ENCODE peak calls at places on chromosome 17, in six cellular contexts. M is uterus, P is stomach, I is neural progenitor cell, D is OCI-LY7, L is cardiac muscle cell. S is an unnamed sample.

GRCh38 chr17:42407289-42407836 is 15.7 kb downstream of the CAVIN1 start:
- DNase-seq in M (peak; percentile 72), P (peak; percentile 93), I (peak; percentile 79), D (peak; percentile 73), L (peak; percentile 80), S (peak; percentile 90)

GRCh38 chr17:32191306-32191705 is 49.0 kb downstream of the RHOT1 start:
- DNase-seq in M (no peak), P (no peak), I (no peak), D (no peak), L (peak; percentile 12), S (no peak)

GRCh38 chr17:39960406-39961053 is 2.3 kb upstream of the GSDMA start:
- DNase-seq in M (no peak), P (no peak), I (no peak), D (no peak), L (no peak), S (no peak)

GRCh38 chr17:57943645-57944044 is 11.6 kb downstream of the CUEDC1 start:
- DNase-seq in M (no peak), P (no peak), I (no peak), D (no peak), L (no peak), S (no peak)

GRCh38 chr17:29376667-29377268 is 13.4 kb upstream of the TAOK1 start:
- DNase-seq in M (no peak), P (no peak), I (peak; percentile 81), D (no peak), L (peak; percentile 91), S (no peak)

GRCh38 chr17:58232707-58233156 is 5.7 kb upstream of the LPO start:
- DNase-seq in M (no peak), P (no peak), I (no peak), D (no peak), L (peak; percentile 88), S (peak; percentile 70)

GRCh38 chr17:46135879-46136562 is 57.2 kb downstream of the KANSL1 start:
- DNase-seq in M (no peak), P (no peak), I (no peak), D (no peak), L (no peak), S (no peak)

GRCh38 chr17:77036841-77037381 is 103.9 kb upstream of the SEC14L1 start:
- DNase-seq in M (no peak), P (peak; percentile 31), I (no peak), D (peak; percentile 86), L (peak; percentile 26), S (no peak)

GRCh38 chr17:43169561-43170139 is 1.4 kb upstream of the NBR1 start:
- DNase-seq in M (peak; percentile 34), P (peak; percentile 66), I (peak; percentile 56), D (peak; percentile 25), L (peak; percentile 49), S (no peak)

GRCh38 chr17:80811181-80812105 is 180.2 kb upstream of the CHMP6 start:
- DNase-seq in M (no peak), P (no peak), I (no peak), D (no peak), L (no peak), S (peak; percentile 36)

GRCh38 chr17:17408236-17408794 is 68.5 kb upstream of the MED9 start:
- DNase-seq in M (no peak), P (no peak), I (no peak), D (no peak), L (peak; percentile 75), S (no peak)

GRCh38 chr17:44132275-44132821 is 8.9 kb upstream of the HDAC5 start:
- DNase-seq in M (no peak), P (no peak), I (no peak), D (no peak), L (no peak), S (no peak)

GRCh38 chr17:76054112-76054476 is 18.2 kb downstream of the SRP68 start:
- DNase-seq in M (no peak), P (no peak), I (no peak), D (no peak), L (no peak), S (no peak)

GRCh38 chr17:49086649-49087048 is 45.9 kb upstream of the B4GALNT2 start:
- DNase-seq in M (no peak), P (no peak), I (no peak), D (no peak), L (no peak), S (no peak)

GRCh38 chr17:44941712-44942331 is 5.8 kb downstream of the KIF18B start:
- DNase-seq in M (no peak), P (no peak), I (no peak), D (no peak), L (no peak), S (peak; percentile 38)

GRCh38 chr17:21105081-21105480 is 21.7 kb upstream of the DHRS7B start:
- DNase-seq in M (no peak), P (no peak), I (no peak), D (no peak), L (no peak), S (no peak)

DNA sequence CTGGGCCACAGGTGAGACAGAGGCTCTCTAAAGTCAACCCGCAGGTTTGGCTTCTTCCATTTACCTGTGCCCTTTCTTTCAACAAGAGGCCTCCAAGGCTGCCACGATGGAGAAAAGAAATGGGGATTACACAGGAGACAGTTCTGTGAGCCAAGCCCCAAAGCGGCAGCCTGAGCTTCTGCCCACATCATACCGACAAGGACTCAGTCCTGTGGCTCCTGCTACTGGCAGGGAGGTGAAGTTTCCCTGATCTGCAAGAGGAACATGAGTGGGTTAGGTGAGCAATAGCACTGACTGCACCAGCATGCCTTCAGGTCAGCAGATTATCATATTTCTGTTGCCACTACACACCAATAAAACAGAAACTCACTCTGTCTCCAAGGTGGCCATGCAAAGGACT is 800.0 kb downstream of the KCNJ18 start:
- DNase-seq in M (no peak), P (no peak), I (no peak), D (no peak), L (no peak), S (no peak)
- H3K9me3 ChIP-seq in M (no peaks in the 10 kb centered on the region), P (peaks cover 2% of the 10 kb centered on the region), I (peaks cover 15% of the 10 kb centered on the region), D (no peaks in the 10 kb centered on the region), L (peaks cover 4% of the 10 kb centered on the region), S (no peaks in the 10 kb centered on the region)

GRCh38 chr17:9225305-9226101 is 204.2 kb downstream of the NTN1 start:
- DNase-seq in M (no peak), P (no peak), I (peak; percentile 88), D (no peak), L (peak; percentile 13), S (no peak)
- H3K27ac ChIP-seq in M (no peak overlapping the region), P (no peak overlapping the region), I (no peak overlapping the region), D (no peak overlapping the region), L (no peak overlapping the region), S (no peak overlapping the region)

GRCh38 chr17:74201250-74201649 is 2.2 kb upstream of the RPL38 start:
- DNase-seq in M (no peak), P (no peak), I (no peak), D (no peak), L (peak; percentile 70), S (no peak)

GRCh38 chr17:74198694-74199093 is 4.8 kb upstream of the RPL38 start:
- DNase-seq in M (no peak), P (no peak), I (no peak), D (no peak), L (no peak), S (no peak)

GRCh38 chr17:74200112-74200511 is 3.4 kb upstream of the RPL38 start:
- DNase-seq in M (no peak), P (no peak), I (no peak), D (no peak), L (no peak), S (no peak)

GRCh38 chr17:74197801-74198200 is 5.7 kb upstream of the RPL38 start:
- DNase-seq in M (no peak), P (no peak), I (no peak), D (no peak), L (no peak), S (no peak)

DNA sequence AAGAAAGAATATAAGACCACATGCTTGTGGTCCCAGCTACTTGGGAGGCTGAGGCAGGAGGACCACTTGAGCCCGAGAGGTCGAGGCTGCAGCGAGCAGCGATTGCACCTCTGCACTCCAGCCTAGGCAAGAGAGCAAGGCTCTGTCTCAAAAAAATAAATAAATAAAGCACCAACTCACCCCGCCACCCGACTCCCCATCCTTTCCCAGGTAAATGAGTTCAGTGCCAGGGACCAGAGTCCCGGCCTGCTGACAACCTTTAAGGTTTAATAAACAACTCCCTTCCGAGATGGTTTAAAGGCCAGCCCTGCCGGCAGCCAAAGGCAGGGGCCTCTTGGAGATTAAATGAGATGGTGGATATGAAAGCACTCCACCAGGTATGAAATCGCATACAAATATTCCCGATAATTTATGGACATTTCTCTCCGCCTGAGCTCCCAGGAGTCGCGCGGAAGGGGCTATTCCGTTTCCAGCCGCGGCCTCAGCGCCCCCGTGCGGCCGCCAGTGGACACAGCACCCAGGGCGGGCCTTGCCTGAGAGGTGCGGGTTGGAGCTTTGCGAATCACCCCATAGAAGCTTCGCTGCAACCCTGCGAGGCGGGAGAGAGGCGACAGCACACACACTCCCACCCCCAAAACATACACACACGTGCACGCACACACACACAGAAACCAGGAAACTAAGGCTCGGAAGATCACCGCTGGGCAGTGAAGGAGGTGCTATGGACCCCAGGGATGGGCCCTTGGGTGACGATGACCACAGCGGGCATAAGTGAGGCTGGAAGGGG is 4.0 kb upstream of the RPL38 start:
- DNase-seq in M (peak; percentile 47), P (peak; percentile 77), I (peak; percentile 78), D (peak; percentile 64), L (peak; percentile 68), S (peak; percentile 83)
- H3K9me3 ChIP-seq in M (no peaks in the 10 kb centered on the region), P (no peaks in the 10 kb centered on the region), I (no peaks in the 10 kb centered on the region), D (no peaks in the 10 kb centered on the region), L (no peaks in the 10 kb centered on the region), S (no peaks in the 10 kb centered on the region)

GRCh38 chr17:59296190-59296589 is 35.3 kb upstream of the YPEL2 start:
- DNase-seq in M (no peak), P (no peak), I (peak; percentile 15), D (no peak), L (no peak), S (no peak)
- H3K27ac ChIP-seq in M (no peak overlapping the region), P (peak overlapping the region; percentile 64), I (no peak overlapping the region), D (no peak overlapping the region), L (no peak overlapping the region), S (no peak overlapping the region)

DNA sequence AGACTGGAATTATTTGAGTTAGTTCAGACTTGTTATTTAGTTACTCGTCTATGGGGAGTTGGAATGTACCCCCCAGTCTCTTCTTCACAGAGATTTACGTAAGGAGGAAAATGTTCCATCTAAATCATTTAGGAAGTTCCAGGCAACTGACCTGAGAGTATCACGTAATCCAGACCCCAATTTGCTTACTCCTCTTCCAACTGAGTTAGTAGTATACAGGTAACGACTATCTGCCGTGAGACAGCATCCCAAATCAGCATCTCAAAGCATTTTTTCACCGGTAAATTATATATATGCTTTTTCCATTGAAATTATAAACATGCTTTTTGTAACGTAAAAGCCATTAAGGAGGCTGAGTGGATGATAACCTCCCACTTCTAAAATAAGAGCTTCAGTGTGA is 214.3 kb upstream of the WSB1 start:
- DNase-seq in M (no peak), P (no peak), I (no peak), D (no peak), L (no peak), S (no peak)
- H3K9me3 ChIP-seq in M (no peaks in the 10 kb centered on the region), P (no peaks in the 10 kb centered on the region), I (peaks cover 27% of the 10 kb centered on the region), D (no peaks in the 10 kb centered on the region), L (no peaks in the 10 kb centered on the region), S (no peaks in the 10 kb centered on the region)